ENCODE peak calls at places on chromosomes 2 and 18, in five cellular contexts. One of them, this sample, is unnamed.
A peak's percentile ranks its signal among the peaks of the same experiment; 100 is the strongest.

GRCh38 chr2:133957724-133958123 is 296.1 kb upstream of the MGAT5 start:
- DNase-seq in left ventricle myocardium superior: no peak
- DNase-seq in AG10803: no peak
- DNase-seq in lung microvascular endothelial cell: no peak
- DNase-seq in 8988T: no peak
- DNase-seq in this sample: no peak

GRCh38 chr2:73053316-73054114 is 18.0 kb downstream of the SFXN5 start:
- DNase-seq in left ventricle myocardium superior: no peak
- DNase-seq in lung microvascular endothelial cell: peak; percentile 36
- DNase-seq in AG10803: peak; percentile 30
- DNase-seq in 8988T: no peak
- DNase-seq in this sample: no peak

GRCh38 chr2:133200684-133201421 is 367.4 kb downstream of the NCKAP5 start:
- DNase-seq in left ventricle myocardium superior: no peak
- DNase-seq in AG10803: peak; percentile 91
- DNase-seq in lung microvascular endothelial cell: peak; percentile 91
- DNase-seq in 8988T: no peak
- DNase-seq in this sample: no peak

GRCh38 chr2:171347591-171348032 is 86.2 kb downstream of the METTL8 start:
- DNase-seq in 8988T: peak; percentile 21
- DNase-seq in AG10803: peak; percentile 98
- DNase-seq in lung microvascular endothelial cell: peak; percentile 77
- DNase-seq in left ventricle myocardium superior: no peak
- DNase-seq in this sample: no peak

GRCh38 chr2:168920504-168921157 is 19.5 kb downstream of the G6PC2 start:
- DNase-seq in left ventricle myocardium superior: no peak
- DNase-seq in 8988T: no peak
- DNase-seq in lung microvascular endothelial cell: peak; percentile 30
- DNase-seq in AG10803: peak; percentile 21
- DNase-seq in this sample: no peak

GRCh38 chr18:40079786-40080185 is 1875.2 kb upstream of the PIK3C3 start:
- DNase-seq in left ventricle myocardium superior: no peak
- DNase-seq in AG10803: no peak
- DNase-seq in lung microvascular endothelial cell: no peak
- DNase-seq in 8988T: no peak
- DNase-seq in this sample: no peak

GRCh38 chr2:115163572-115163971 is 721.1 kb downstream of the DPP10 start:
- DNase-seq in 8988T: no peak
- DNase-seq in left ventricle myocardium superior: no peak
- DNase-seq in lung microvascular endothelial cell: no peak
- DNase-seq in AG10803: no peak
- DNase-seq in this sample: no peak

GRCh38 chr2:231670892-231671616 is 37.3 kb upstream of the PTMA start:
- DNase-seq in AG10803: no peak
- DNase-seq in left ventricle myocardium superior: no peak
- DNase-seq in lung microvascular endothelial cell: peak; percentile 29
- DNase-seq in 8988T: no peak
- DNase-seq in this sample: peak; percentile 25

GRCh38 chr2:132448771-132449170 is 32.2 kb downstream of the GPR39 start:
- DNase-seq in AG10803: peak; percentile 32
- DNase-seq in left ventricle myocardium superior: no peak
- DNase-seq in lung microvascular endothelial cell: peak; percentile 68
- DNase-seq in 8988T: no peak
- DNase-seq in this sample: no peak

GRCh38 chr2:68915345-68915841 is 37.3 kb downstream of the GKN2 start:
- DNase-seq in AG10803: no peak
- DNase-seq in left ventricle myocardium superior: no peak
- DNase-seq in lung microvascular endothelial cell: no peak
- DNase-seq in 8988T: no peak
- DNase-seq in this sample: no peak

GRCh38 chr18:30763913-30764350 is 278.6 kb downstream of the DSC3 start:
- DNase-seq in 8988T: no peak
- DNase-seq in lung microvascular endothelial cell: no peak
- DNase-seq in left ventricle myocardium superior: no peak
- DNase-seq in AG10803: no peak
- DNase-seq in this sample: no peak

GRCh38 chr18:10017048-10017447 is 103.2 kb downstream of the VAPA start:
- DNase-seq in left ventricle myocardium superior: no peak
- DNase-seq in AG10803: peak; percentile 32
- DNase-seq in 8988T: no peak
- DNase-seq in lung microvascular endothelial cell: no peak
- DNase-seq in this sample: no peak

GRCh38 chr18:59039449-59039848 is 100.2 kb upstream of the SEC11C start:
- DNase-seq in left ventricle myocardium superior: no peak
- DNase-seq in lung microvascular endothelial cell: no peak
- DNase-seq in 8988T: no peak
- DNase-seq in AG10803: no peak
- DNase-seq in this sample: no peak

GRCh38 chr2:222714361-222715256 is 43.2 kb downstream of the MOGAT1 start:
- DNase-seq in 8988T: no peak
- DNase-seq in lung microvascular endothelial cell: no peak
- DNase-seq in left ventricle myocardium superior: peak; percentile 48
- DNase-seq in AG10803: no peak
- DNase-seq in this sample: no peak

GRCh38 chr2:6103372-6103771 is 411.2 kb downstream of the SOX11 start:
- DNase-seq in left ventricle myocardium superior: no peak
- DNase-seq in AG10803: no peak
- DNase-seq in lung microvascular endothelial cell: no peak
- DNase-seq in 8988T: no peak
- DNase-seq in this sample: no peak

GRCh38 chr2:196565106-196565505 is 74.4 kb upstream of the CCDC150 start:
- DNase-seq in left ventricle myocardium superior: no peak
- DNase-seq in lung microvascular endothelial cell: no peak
- DNase-seq in AG10803: peak; percentile 36
- DNase-seq in 8988T: no peak
- DNase-seq in this sample: no peak

GRCh38 chr2:230715201-230715600 is 2.6 kb downstream of the CAB39 start:
- DNase-seq in 8988T: no peak
- DNase-seq in AG10803: peak; percentile 18
- DNase-seq in lung microvascular endothelial cell: peak; percentile 44
- DNase-seq in left ventricle myocardium superior: no peak
- DNase-seq in this sample: no peak

GRCh38 chr18:47773931-47774330 is 156.5 kb downstream of the SMAD2 start:
- DNase-seq in lung microvascular endothelial cell: no peak
- DNase-seq in 8988T: no peak
- DNase-seq in left ventricle myocardium superior: no peak
- DNase-seq in AG10803: no peak
- DNase-seq in this sample: no peak

GRCh38 chr2:88919087-88919738 is 227.7 kb downstream of the RPIA start:
- DNase-seq in 8988T: no peak
- DNase-seq in lung microvascular endothelial cell: peak; percentile 47
- DNase-seq in left ventricle myocardium superior: no peak
- DNase-seq in AG10803: peak; percentile 28
- DNase-seq in this sample: no peak

GRCh38 chr18:77062518-77063003 is 70.0 kb downstream of the MBP start:
- DNase-seq in lung microvascular endothelial cell: peak; percentile 30
- DNase-seq in AG10803: peak; percentile 43
- DNase-seq in 8988T: no peak
- DNase-seq in left ventricle myocardium superior: no peak
- DNase-seq in this sample: no peak

GRCh38 chr18:51522338-51522737 is 324.9 kb upstream of the MEX3C start:
- DNase-seq in 8988T: no peak
- DNase-seq in left ventricle myocardium superior: no peak
- DNase-seq in lung microvascular endothelial cell: no peak
- DNase-seq in AG10803: no peak
- DNase-seq in this sample: no peak

GRCh38 chr2:1766400-1766799 is 22.1 kb upstream of the PXDN start:
- DNase-seq in AG10803: no peak
- DNase-seq in lung microvascular endothelial cell: no peak
- DNase-seq in left ventricle myocardium superior: no peak
- DNase-seq in 8988T: no peak
- DNase-seq in this sample: no peak

GRCh38 chr2:240430595-240430994 is 4.9 kb upstream of the GPC1 start:
- DNase-seq in left ventricle myocardium superior: peak; percentile 24
- DNase-seq in AG10803: no peak
- DNase-seq in lung microvascular endothelial cell: no peak
- DNase-seq in 8988T: no peak
- DNase-seq in this sample: no peak

GRCh38 chr2:152012697-152013096 is 86.1 kb downstream of the CACNB4 start:
- DNase-seq in AG10803: peak; percentile 11
- DNase-seq in 8988T: no peak
- DNase-seq in lung microvascular endothelial cell: no peak
- DNase-seq in left ventricle myocardium superior: no peak
- DNase-seq in this sample: no peak

GRCh38 chr2:32947076-32947483 is 327 bp downstream of the LTBP1 start:
- DNase-seq in AG10803: no peak
- DNase-seq in left ventricle myocardium superior: peak; percentile 48
- DNase-seq in 8988T: peak; percentile 55
- DNase-seq in lung microvascular endothelial cell: no peak
- DNase-seq in this sample: peak; percentile 28

GRCh38 chr2:85585781-85586105 is 1.5 kb downstream of the VAMP5 start:
- DNase-seq in lung microvascular endothelial cell: peak; percentile 46
- DNase-seq in 8988T: no peak
- DNase-seq in AG10803: peak; percentile 85
- DNase-seq in left ventricle myocardium superior: no peak
- DNase-seq in this sample: no peak

GRCh38 chr2:203310688-203311087 is 17.5 kb upstream of the ABI2 start:
- DNase-seq in AG10803: no peak
- DNase-seq in 8988T: no peak
- DNase-seq in left ventricle myocardium superior: no peak
- DNase-seq in lung microvascular endothelial cell: no peak
- DNase-seq in this sample: no peak

GRCh38 chr2:36300697-36301096 is 54.9 kb upstream of the CRIM1 start:
- DNase-seq in 8988T: no peak
- DNase-seq in left ventricle myocardium superior: no peak
- DNase-seq in AG10803: no peak
- DNase-seq in lung microvascular endothelial cell: no peak
- DNase-seq in this sample: no peak

GRCh38 chr2:96212336-96212735 is 3.7 kb upstream of the STARD7 start:
- DNase-seq in 8988T: no peak
- DNase-seq in left ventricle myocardium superior: no peak
- DNase-seq in AG10803: no peak
- DNase-seq in lung microvascular endothelial cell: no peak
- DNase-seq in this sample: no peak

GRCh38 chr2:191566347-191566746 is 111.6 kb upstream of the NABP1 start:
- DNase-seq in lung microvascular endothelial cell: peak; percentile 69
- DNase-seq in AG10803: peak; percentile 60
- DNase-seq in left ventricle myocardium superior: peak; percentile 43
- DNase-seq in 8988T: peak; percentile 32
- DNase-seq in this sample: no peak

GRCh38 chr2:15701326-15701907 is 109.7 kb downstream of the DDX1 start:
- DNase-seq in AG10803: no peak
- DNase-seq in lung microvascular endothelial cell: no peak
- DNase-seq in left ventricle myocardium superior: no peak
- DNase-seq in 8988T: no peak
- DNase-seq in this sample: no peak

GRCh38 chr2:85470850-85471800 is 52.6 kb downstream of the SH2D6 start:
- DNase-seq in left ventricle myocardium superior: no peak
- DNase-seq in 8988T: no peak
- DNase-seq in lung microvascular endothelial cell: no peak
- DNase-seq in AG10803: no peak
- DNase-seq in this sample: no peak

GRCh38 chr18:48032876-48033769 is 102.7 kb upstream of the SMAD2 start:
- DNase-seq in left ventricle myocardium superior: no peak
- DNase-seq in lung microvascular endothelial cell: no peak
- DNase-seq in 8988T: no peak
- DNase-seq in AG10803: peak; percentile 37
- DNase-seq in this sample: no peak

GRCh38 chr2:195612515-195613495 is 44.2 kb upstream of the SLC39A10 start:
- DNase-seq in 8988T: no peak
- DNase-seq in lung microvascular endothelial cell: peak; percentile 1
- DNase-seq in AG10803: peak; percentile 77
- DNase-seq in left ventricle myocardium superior: no peak
- DNase-seq in this sample: no peak

This sample was measured in heart right ventricle.